ENCODE peak calls at places on chromosomes 7 and 10, in five cellular contexts. P is suprapubic skin, Z is transverse colon, M is prostate gland, F is HCT116. C is an unnamed sample.

GRCh38 chr10:91816986-91817385 is 18.8 kb downstream of the TNKS2 start:
- DNase-seq in Z (no peak), P (no peak), M (no peak), F (no peak), C (no peak)

GRCh38 chr7:80659120-80660055 is 20.9 kb downstream of the CD36 start:
- DNase-seq in Z (no peak), M (no peak), F (peak; percentile 31), P (no peak), C (no peak)

GRCh38 chr7:199465-200249 is 7.3 kb downstream of the FAM20C start:
- DNase-seq in Z (no peak), P (no peak), F (no peak), M (no peak), C (no peak)

GRCh38 chr7:6258440-6259182 is 13.8 kb downstream of the CYTH3 start:
- DNase-seq in Z (no peak), F (no peak), M (no peak), P (no peak), C (no peak)

GRCh38 chr7:88758355-88759215 is 915 bp upstream of the ZNF804B start:
- DNase-seq in F (no peak), M (peak; percentile 7), P (no peak), Z (no peak), C (peak; percentile 18)

GRCh38 chr7:39510738-39511372 is 55.3 kb upstream of the YAE1 start:
- DNase-seq in M (no peak), P (no peak), Z (no peak), F (no peak), C (no peak)

GRCh38 chr7:23700058-23700457 is 10.0 kb upstream of the STK31 start:
- DNase-seq in Z (no peak), F (no peak), M (no peak), P (no peak), C (no peak)

GRCh38 chr10:102152545-102152890 is 329 bp downstream of the NOLC1 start:
- DNase-seq in F (no peak), M (no peak), Z (peak; percentile 33), P (no peak), C (no peak)

GRCh38 chr7:1523208-1523607 is 7.3 kb upstream of the MAFK start:
- DNase-seq in P (no peak), Z (peak; percentile 85), F (no peak), M (no peak), C (no peak)

GRCh38 chr10:57300718-57301117 is 939.7 kb upstream of the ZWINT start:
- DNase-seq in F (no peak), M (no peak), Z (no peak), P (no peak), C (no peak)

GRCh38 chr10:131773321-131773988 is 127.4 kb upstream of the PPP2R2D start:
- DNase-seq in P (peak; percentile 79), Z (no peak), M (no peak), F (no peak), C (no peak)
- H3K9me3 ChIP-seq in P (peaks cover 13% of the 10 kb centered on the region), Z (peaks cover 20% of the 10 kb centered on the region), M (no peaks in the 10 kb centered on the region), F (no peaks in the 10 kb centered on the region), C (no peaks in the 10 kb centered on the region)

GRCh38 chr7:114658188-114658587 is 243.6 kb downstream of the FOXP2 start:
- DNase-seq in M (no peak), F (no peak), Z (no peak), P (no peak), C (no peak)

GRCh38 chr7:114653391-114654088 is 238.9 kb downstream of the FOXP2 start:
- DNase-seq in P (no peak), Z (no peak), M (no peak), F (no peak), C (no peak)

GRCh38 chr7:114659409-114659808 is 244.8 kb downstream of the FOXP2 start:
- DNase-seq in Z (no peak), F (no peak), P (no peak), M (no peak), C (no peak)

GRCh38 chr7:114660007-114660406 is 245.4 kb downstream of the FOXP2 start:
- DNase-seq in Z (no peak), M (no peak), P (no peak), F (no peak), C (no peak)

DNA sequence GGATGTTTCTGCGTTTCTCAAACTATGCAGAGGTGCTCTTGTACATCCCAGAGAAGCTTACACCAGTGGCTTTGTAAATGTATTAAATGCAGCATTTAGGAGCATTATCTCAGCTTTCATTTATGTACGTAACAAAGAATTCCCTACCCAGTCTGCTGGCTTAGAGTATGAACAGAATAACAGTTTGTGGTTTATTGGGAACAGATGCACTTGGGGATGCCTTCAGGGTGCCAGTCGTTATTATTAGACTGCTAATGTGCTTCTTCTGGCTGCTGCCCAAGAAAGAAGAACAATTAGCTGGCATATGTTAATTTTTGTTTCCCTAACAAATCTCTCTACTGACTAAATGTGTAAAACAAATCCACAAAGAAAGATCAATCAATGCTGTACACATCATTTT is 241.9 kb downstream of the FOXP2 start:
- DNase-seq in Z (no peak), F (no peak), M (no peak), P (no peak), C (no peak)
- H3K4me1 ChIP-seq in Z (no peaks in the 10 kb centered on the region), F (no peaks in the 10 kb centered on the region), M (no peaks in the 10 kb centered on the region), P (no peaks in the 10 kb centered on the region), C (no peaks in the 10 kb centered on the region)

GRCh38 chr10:126904807-126905686 is at the start of gene DOCK1:
- DNase-seq in P (peak; percentile 85), M (peak; percentile 53), Z (peak; percentile 74), F (peak; percentile 38), C (peak; percentile 67)
- TF ChIP-seq POLR2A in P (no peak), M (peak; percentile 55), Z (no peak), F (peak; percentile 71), C (no peak)

GRCh38 chr7:99541212-99541611 is 10.7 kb downstream of the FAM200A start:
- DNase-seq in Z (no peak), M (no peak), P (peak; percentile 18), F (no peak), C (no peak)

GRCh38 chr7:99539213-99539811 is 12.6 kb downstream of the FAM200A start:
- DNase-seq in P (peak; percentile 9), M (no peak), Z (no peak), F (no peak), C (no peak)

GRCh38 chr7:99543916-99544315 is 8.0 kb downstream of the FAM200A start:
- DNase-seq in F (no peak), M (no peak), Z (no peak), P (peak; percentile 7), C (no peak)

GRCh38 chr7:99540542-99540941 is 11.4 kb downstream of the FAM200A start:
- DNase-seq in M (no peak), P (peak; percentile 12), F (no peak), Z (no peak), C (no peak)

DNA sequence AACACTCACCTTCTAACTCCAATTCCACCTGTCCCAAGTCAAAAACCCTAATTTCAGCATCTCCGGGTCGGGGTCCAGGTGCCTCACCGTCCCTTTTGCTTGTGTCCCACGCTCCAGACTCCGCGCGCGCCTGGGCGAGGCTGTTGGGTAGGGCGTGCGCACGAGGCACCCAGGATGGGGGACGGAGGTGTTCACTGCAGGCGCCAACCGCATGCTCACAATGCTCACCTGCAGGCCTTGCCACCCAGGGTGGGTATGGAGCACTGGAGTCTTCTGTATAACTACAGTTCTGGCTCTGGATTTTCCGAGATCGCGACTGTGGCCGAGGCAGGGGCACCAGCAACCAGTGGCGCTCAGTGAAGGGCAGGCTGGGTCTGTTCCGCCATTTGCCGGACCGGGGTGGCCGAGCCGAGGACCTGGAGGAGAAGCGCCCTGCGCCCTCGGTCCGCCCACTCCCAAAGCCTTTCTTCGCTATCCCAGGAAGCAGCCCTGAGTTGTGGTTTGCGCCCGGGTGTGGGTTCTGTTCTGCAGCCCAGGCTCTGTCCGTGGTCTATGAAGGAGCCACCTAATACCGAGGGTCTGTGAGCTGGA is 8.7 kb downstream of the FAM200A start:
- DNase-seq in Z (no peak), F (no peak), M (no peak), P (peak; percentile 71), C (no peak)
- H3K9me3 ChIP-seq in Z (peaks cover 32% of the 10 kb centered on the region), F (peaks cover 13% of the 10 kb centered on the region), M (no peaks in the 10 kb centered on the region), P (peaks cover 17% of the 10 kb centered on the region), C (no peaks in the 10 kb centered on the region)

DNA sequence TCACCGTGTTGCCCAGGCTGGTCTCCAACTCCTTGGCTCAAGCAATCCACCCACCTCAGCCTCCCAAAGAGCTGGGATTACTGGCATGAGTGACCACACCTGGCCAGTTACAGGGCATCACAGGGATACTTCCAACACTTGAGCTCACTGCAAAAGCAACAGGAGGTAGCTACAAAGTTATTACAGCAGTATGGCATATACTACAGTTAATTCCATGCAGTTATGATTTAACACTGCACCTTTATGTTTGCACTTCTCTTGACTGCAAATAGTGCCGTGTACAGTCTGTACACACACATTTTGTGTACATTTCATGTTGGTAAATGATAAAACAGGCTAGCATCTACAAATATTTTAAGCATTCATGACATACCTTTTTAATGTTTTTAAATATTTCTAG is 21.3 kb downstream of the SRPK2 start:
- DNase-seq in P (no peak), M (no peak), F (no peak), Z (no peak), C (no peak)
- H3K4me1 ChIP-seq in P (no peaks in the 10 kb centered on the region), M (no peaks in the 10 kb centered on the region), F (peaks cover 23% of the 10 kb centered on the region), Z (no peaks in the 10 kb centered on the region), C (peaks cover 17% of the 10 kb centered on the region)

C was measured in heart left ventricle.